ENCODE peak calls at places on chromosomes 7 and 10, in six cellular contexts. One of them, this sample, is unnamed.

GRCh38 chr7:101722247-101722646 is 93.2 kb upstream of the MYL10 start:
- DNase-seq in right lobe of liver: no peak
- DNase-seq in IMR-90: peak
- DNase-seq in epithelial cell of esophagus: no peak
- DNase-seq in PC-3: no peak
- DNase-seq in thyroid gland: no peak
- DNase-seq in this sample: no peak

GRCh38 chr10:23070819-23071218 is 24.6 kb upstream of the MSRB2 start:
- DNase-seq in IMR-90: no peak
- DNase-seq in PC-3: no peak
- DNase-seq in right lobe of liver: no peak
- DNase-seq in epithelial cell of esophagus: no peak
- DNase-seq in thyroid gland: no peak
- DNase-seq in this sample: no peak

GRCh38 chr7:33550979-33551378 is 354.4 kb upstream of the BMPER start:
- DNase-seq in PC-3: no peak
- DNase-seq in IMR-90: no peak
- DNase-seq in right lobe of liver: no peak
- DNase-seq in thyroid gland: no peak
- DNase-seq in epithelial cell of esophagus: no peak
- DNase-seq in this sample: no peak

GRCh38 chr10:99779335-99779734 is 3.1 kb upstream of the ABCC2 start:
- DNase-seq in IMR-90: peak
- DNase-seq in thyroid gland: no peak
- DNase-seq in epithelial cell of esophagus: peak
- DNase-seq in right lobe of liver: no peak
- DNase-seq in PC-3: peak
- DNase-seq in this sample: peak

GRCh38 chr10:112775892-112776679 is 174.0 kb upstream of the TCF7L2 start:
- DNase-seq in IMR-90: no peak
- DNase-seq in PC-3: peak
- DNase-seq in thyroid gland: no peak
- DNase-seq in epithelial cell of esophagus: no peak
- DNase-seq in right lobe of liver: no peak
- DNase-seq in this sample: no peak

GRCh38 chr7:23213755-23214154 is 31.9 kb downstream of the NUP42 start:
- DNase-seq in right lobe of liver: no peak
- DNase-seq in IMR-90: no peak
- DNase-seq in epithelial cell of esophagus: no peak
- DNase-seq in PC-3: no peak
- DNase-seq in thyroid gland: no peak
- DNase-seq in this sample: no peak

GRCh38 chr7:135771961-135772638 is 23.5 kb upstream of the FAM180A start:
- DNase-seq in epithelial cell of esophagus: peak
- DNase-seq in PC-3: peak
- DNase-seq in right lobe of liver: no peak
- DNase-seq in thyroid gland: no peak
- DNase-seq in IMR-90: peak
- DNase-seq in this sample: peak

GRCh38 chr10:70773965-70774809 is 11.0 kb downstream of the TBATA start:
- DNase-seq in thyroid gland: no peak
- DNase-seq in PC-3: no peak
- DNase-seq in IMR-90: no peak
- DNase-seq in right lobe of liver: no peak
- DNase-seq in epithelial cell of esophagus: no peak
- DNase-seq in this sample: no peak

GRCh38 chr7:75729851-75730274 is 8.9 kb downstream of the HIP1 start:
- DNase-seq in IMR-90: no peak
- DNase-seq in right lobe of liver: no peak
- DNase-seq in epithelial cell of esophagus: no peak
- DNase-seq in PC-3: no peak
- DNase-seq in thyroid gland: no peak
- DNase-seq in this sample: no peak

GRCh38 chr10:373516-374309 is 238.5 kb downstream of the ZMYND11 start:
- DNase-seq in thyroid gland: peak
- DNase-seq in right lobe of liver: no peak
- DNase-seq in IMR-90: peak
- DNase-seq in epithelial cell of esophagus: peak
- DNase-seq in PC-3: peak
- DNase-seq in this sample: peak

GRCh38 chr10:22341190-22341935 is 3.9 kb upstream of the SPAG6 start:
- DNase-seq in epithelial cell of esophagus: no peak
- DNase-seq in IMR-90: peak
- DNase-seq in right lobe of liver: no peak
- DNase-seq in thyroid gland: peak
- DNase-seq in PC-3: no peak
- DNase-seq in this sample: peak

GRCh38 chr10:3265081-3265480 is 92.5 kb upstream of the PITRM1 start:
- DNase-seq in epithelial cell of esophagus: no peak
- DNase-seq in right lobe of liver: no peak
- DNase-seq in thyroid gland: no peak
- DNase-seq in IMR-90: peak
- DNase-seq in PC-3: no peak
- DNase-seq in this sample: no peak

GRCh38 chr7:113629244-113629643 is 289.6 kb downstream of the PPP1R3A start:
- DNase-seq in IMR-90: peak
- DNase-seq in thyroid gland: no peak
- DNase-seq in epithelial cell of esophagus: peak
- DNase-seq in right lobe of liver: no peak
- DNase-seq in PC-3: peak
- DNase-seq in this sample: peak

GRCh38 chr10:72297281-72297967 is 23.7 kb downstream of the DDIT4 start:
- DNase-seq in epithelial cell of esophagus: peak
- DNase-seq in right lobe of liver: peak
- DNase-seq in PC-3: peak
- DNase-seq in thyroid gland: peak
- DNase-seq in IMR-90: peak
- DNase-seq in this sample: peak

GRCh38 chr10:63413429-63413828 is 52.3 kb downstream of the JMJD1C start:
- DNase-seq in PC-3: no peak
- DNase-seq in IMR-90: no peak
- DNase-seq in epithelial cell of esophagus: no peak
- DNase-seq in thyroid gland: no peak
- DNase-seq in right lobe of liver: no peak
- DNase-seq in this sample: no peak

GRCh38 chr7:139034336-139034735 is 1.5 kb downstream of the ZC3HAV1L start:
- DNase-seq in right lobe of liver: no peak
- DNase-seq in thyroid gland: no peak
- DNase-seq in PC-3: peak
- DNase-seq in epithelial cell of esophagus: peak
- DNase-seq in IMR-90: peak
- DNase-seq in this sample: no peak

GRCh38 chr7:153521370-153521769 is 530.8 kb upstream of the DPP6 start:
- DNase-seq in IMR-90: no peak
- DNase-seq in right lobe of liver: no peak
- DNase-seq in thyroid gland: no peak
- DNase-seq in PC-3: no peak
- DNase-seq in epithelial cell of esophagus: no peak
- DNase-seq in this sample: no peak

GRCh38 chr10:21172774-21173432 is 275.8 kb upstream of the NEBL start:
- DNase-seq in thyroid gland: peak
- DNase-seq in epithelial cell of esophagus: peak
- DNase-seq in PC-3: peak
- DNase-seq in right lobe of liver: no peak
- DNase-seq in IMR-90: no peak
- DNase-seq in this sample: no peak

GRCh38 chr7:44981035-44981706 is 2.4 kb upstream of the MYO1G start:
- DNase-seq in right lobe of liver: no peak
- DNase-seq in epithelial cell of esophagus: peak
- DNase-seq in PC-3: no peak
- DNase-seq in thyroid gland: no peak
- DNase-seq in IMR-90: no peak
- DNase-seq in this sample: no peak

GRCh38 chr10:43287056-43288007 is 20.5 kb upstream of the RASGEF1A start:
- DNase-seq in right lobe of liver: no peak
- DNase-seq in thyroid gland: no peak
- DNase-seq in IMR-90: no peak
- DNase-seq in epithelial cell of esophagus: peak
- DNase-seq in PC-3: peak
- DNase-seq in this sample: no peak

DNA sequence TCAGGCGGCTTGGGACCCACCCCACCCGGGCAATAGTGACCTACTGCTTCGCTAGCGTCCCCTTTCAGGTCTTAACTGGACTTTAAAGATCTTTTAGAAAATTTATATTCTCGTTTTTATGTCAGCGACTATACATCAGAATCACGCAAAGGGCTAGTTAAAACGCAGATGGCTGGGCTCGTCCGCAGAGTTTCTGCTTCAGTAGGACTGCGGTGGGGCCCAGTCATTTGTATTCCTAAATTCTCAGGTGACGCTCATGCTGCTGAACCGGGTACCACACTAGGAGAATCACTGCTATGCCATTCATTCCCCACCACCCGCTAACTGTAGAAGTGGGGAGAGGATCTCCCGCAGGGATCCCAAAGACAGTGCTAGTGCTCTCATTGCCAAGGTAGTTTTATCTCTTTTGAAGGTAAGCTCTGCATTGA is 12.0 kb upstream of the SP8 start:
- DNase-seq in right lobe of liver: no peak
- DNase-seq in PC-3: no peak
- DNase-seq in IMR-90: no peak
- DNase-seq in epithelial cell of esophagus: no peak
- DNase-seq in thyroid gland: no peak
- DNase-seq in this sample: no peak
- H3K4me3 ChIP-seq in right lobe of liver: peak
- H3K4me3 ChIP-seq in PC-3: peak
- H3K4me3 ChIP-seq in IMR-90: no peak
- H3K4me3 ChIP-seq in epithelial cell of esophagus: no peak
- H3K4me3 ChIP-seq in thyroid gland: peak
- H3K4me3 ChIP-seq in this sample: no peak

GRCh38 chr7:116585967-116586366 is 61.1 kb downstream of the CAV1 start:
- DNase-seq in PC-3: no peak
- DNase-seq in right lobe of liver: no peak
- DNase-seq in thyroid gland: no peak
- DNase-seq in epithelial cell of esophagus: no peak
- DNase-seq in IMR-90: no peak
- DNase-seq in this sample: no peak

GRCh38 chr7:116591202-116592040 is 66.6 kb downstream of the CAV1 start:
- DNase-seq in right lobe of liver: no peak
- DNase-seq in thyroid gland: no peak
- DNase-seq in IMR-90: peak
- DNase-seq in epithelial cell of esophagus: peak
- DNase-seq in PC-3: peak
- DNase-seq in this sample: peak

GRCh38 chr7:116588225-116588624 is 63.4 kb downstream of the CAV1 start:
- DNase-seq in PC-3: peak
- DNase-seq in right lobe of liver: no peak
- DNase-seq in IMR-90: peak
- DNase-seq in thyroid gland: no peak
- DNase-seq in epithelial cell of esophagus: no peak
- DNase-seq in this sample: peak

GRCh38 chr7:116592041-116592355 is 67.2 kb downstream of the CAV1 start:
- DNase-seq in right lobe of liver: no peak
- DNase-seq in epithelial cell of esophagus: no peak
- DNase-seq in IMR-90: no peak
- DNase-seq in PC-3: no peak
- DNase-seq in thyroid gland: no peak
- DNase-seq in this sample: no peak

DNA sequence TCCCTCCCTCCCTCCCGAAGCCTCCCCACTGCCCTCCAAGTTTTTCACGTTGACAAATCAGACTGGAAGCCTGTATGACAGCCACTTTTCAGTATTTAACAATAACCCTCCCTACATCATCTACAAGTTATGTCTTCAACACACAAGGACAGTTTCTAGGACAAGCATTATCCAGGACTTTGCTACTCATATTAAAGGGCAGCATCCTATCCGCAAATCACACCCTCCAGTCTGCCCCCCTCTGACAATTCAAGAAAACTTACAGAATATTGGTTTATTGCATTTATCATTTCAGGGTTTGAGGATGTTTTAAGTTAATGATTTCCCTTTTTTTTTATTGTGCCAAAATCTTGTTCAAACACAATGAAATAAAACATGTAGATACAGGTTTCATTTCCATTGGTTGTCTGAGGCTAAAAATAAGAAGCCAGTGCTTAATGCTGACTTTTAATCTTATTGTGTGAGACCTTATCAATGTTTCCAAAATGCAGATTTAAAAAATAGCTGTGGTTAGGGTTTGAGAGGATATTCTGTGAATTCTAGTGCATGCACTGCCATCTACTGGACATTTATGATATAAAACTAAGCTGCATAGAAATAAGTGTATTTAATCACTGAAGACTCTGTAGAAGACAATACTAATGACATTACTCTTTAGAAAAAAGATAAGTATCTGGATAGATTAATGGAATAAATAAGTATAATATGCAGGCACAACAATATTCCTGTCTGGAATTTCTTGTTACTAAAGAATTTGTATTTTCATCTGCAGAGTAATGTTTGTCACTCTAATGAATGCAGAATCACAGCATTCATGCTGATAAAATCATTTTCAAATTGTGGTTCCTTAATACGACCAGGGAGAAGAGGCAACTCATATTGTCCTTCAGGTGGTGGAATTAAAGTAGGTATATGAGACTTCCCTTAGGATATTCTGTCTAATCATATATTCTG is 64.1 kb downstream of the CAV1 start:
- DNase-seq in epithelial cell of esophagus: peak
- DNase-seq in PC-3: peak
- DNase-seq in thyroid gland: no peak
- DNase-seq in right lobe of liver: no peak
- DNase-seq in IMR-90: peak
- DNase-seq in this sample: peak
- TF ChIP-seq CTCF in epithelial cell of esophagus: peak
- TF ChIP-seq CTCF in PC-3: peak
- TF ChIP-seq CTCF in thyroid gland: peak
- TF ChIP-seq CTCF in right lobe of liver: peak
- TF ChIP-seq CTCF in IMR-90: peak
- TF ChIP-seq CTCF in this sample: peak

GRCh38 chr7:110677405-110677804 is 413.5 kb upstream of the LRRN3 start:
- DNase-seq in right lobe of liver: no peak
- DNase-seq in thyroid gland: no peak
- DNase-seq in epithelial cell of esophagus: no peak
- DNase-seq in IMR-90: peak
- DNase-seq in PC-3: no peak
- DNase-seq in this sample: no peak
- H3K4me3 ChIP-seq in right lobe of liver: no peak
- H3K4me3 ChIP-seq in thyroid gland: no peak
- H3K4me3 ChIP-seq in epithelial cell of esophagus: no peak
- H3K4me3 ChIP-seq in IMR-90: no peak
- H3K4me3 ChIP-seq in PC-3: no peak
- H3K4me3 ChIP-seq in this sample: no peak

GRCh38 chr10:50619882-50620281 is 3.9 kb downstream of the SGMS1 start:
- DNase-seq in epithelial cell of esophagus: no peak
- DNase-seq in thyroid gland: no peak
- DNase-seq in PC-3: no peak
- DNase-seq in IMR-90: no peak
- DNase-seq in right lobe of liver: no peak
- DNase-seq in this sample: peak

GRCh38 chr10:50623299-50624153 is at the start of gene SGMS1:
- DNase-seq in IMR-90: peak
- DNase-seq in epithelial cell of esophagus: peak
- DNase-seq in right lobe of liver: peak
- DNase-seq in thyroid gland: peak
- DNase-seq in PC-3: peak
- DNase-seq in this sample: peak

GRCh38 chr10:50620899-50621298 is 2.9 kb downstream of the SGMS1 start:
- DNase-seq in epithelial cell of esophagus: no peak
- DNase-seq in thyroid gland: no peak
- DNase-seq in right lobe of liver: no peak
- DNase-seq in IMR-90: no peak
- DNase-seq in PC-3: no peak
- DNase-seq in this sample: no peak

GRCh38 chr10:50622497-50623298 is 1.1 kb downstream of the SGMS1 start:
- DNase-seq in thyroid gland: peak
- DNase-seq in right lobe of liver: peak
- DNase-seq in PC-3: peak
- DNase-seq in IMR-90: peak
- DNase-seq in epithelial cell of esophagus: peak
- DNase-seq in this sample: peak

GRCh38 chr10:50621981-50622496 is 1.7 kb downstream of the SGMS1 start:
- DNase-seq in PC-3: peak
- DNase-seq in right lobe of liver: peak
- DNase-seq in IMR-90: peak
- DNase-seq in epithelial cell of esophagus: peak
- DNase-seq in thyroid gland: peak
- DNase-seq in this sample: peak
- TF ChIP-seq CTCF in PC-3: no peak
- TF ChIP-seq CTCF in right lobe of liver: no peak
- TF ChIP-seq CTCF in IMR-90: peak
- TF ChIP-seq CTCF in epithelial cell of esophagus: peak
- TF ChIP-seq CTCF in thyroid gland: no peak
- TF ChIP-seq CTCF in this sample: no peak